ENCODE peak calls at places on chromosome 17, in four cellular contexts. G, H, Z and M are unnamed samples.

GRCh38 chr17:57589151-57590034 is 155.7 kb downstream of the CCDC182 start:
- DNase-seq in G (no peak), H (no peak), Z (no peak), M (no peak)

GRCh38 chr17:40310882-40311391 is 2.0 kb downstream of the RARA start:
- DNase-seq in G (no peak), H (no peak), Z (no peak), M (no peak)

GRCh38 chr17:17708816-17709215 is 27.6 kb downstream of the RAI1 start:
- DNase-seq in G (no peak), H (no peak), Z (no peak), M (no peak)

GRCh38 chr17:1455291-1455747 is 713 bp downstream of the CRK start:
- DNase-seq in G (peak; percentile 58), H (no peak), Z (peak; percentile 62), M (peak; percentile 65)

GRCh38 chr17:55962931-55963378 is 190.3 kb upstream of the ANKFN1 start:
- DNase-seq in G (no peak), H (no peak), Z (no peak), M (no peak)

GRCh38 chr17:77144227-77144626 is 3.5 kb downstream of the SEC14L1 start:
- DNase-seq in G (no peak), H (no peak), Z (no peak), M (no peak)

GRCh38 chr17:82769041-82769440 is 17.2 kb downstream of the TBCD start:
- DNase-seq in G (no peak), H (no peak), Z (no peak), M (no peak)

GRCh38 chr17:29740017-29740416 is 117.3 kb upstream of the CORO6 start:
- DNase-seq in G (no peak), H (no peak), Z (peak; percentile 90), M (no peak)

GRCh38 chr17:74276051-74276476 is 2.0 kb downstream of the DNAI2 start:
- DNase-seq in G (no peak), H (no peak), Z (no peak), M (no peak)

GRCh38 chr17:61285483-61286320 is 113.9 kb upstream of the TBX2 start:
- DNase-seq in G (no peak), H (no peak), Z (no peak), M (peak; percentile 19)

DNA sequence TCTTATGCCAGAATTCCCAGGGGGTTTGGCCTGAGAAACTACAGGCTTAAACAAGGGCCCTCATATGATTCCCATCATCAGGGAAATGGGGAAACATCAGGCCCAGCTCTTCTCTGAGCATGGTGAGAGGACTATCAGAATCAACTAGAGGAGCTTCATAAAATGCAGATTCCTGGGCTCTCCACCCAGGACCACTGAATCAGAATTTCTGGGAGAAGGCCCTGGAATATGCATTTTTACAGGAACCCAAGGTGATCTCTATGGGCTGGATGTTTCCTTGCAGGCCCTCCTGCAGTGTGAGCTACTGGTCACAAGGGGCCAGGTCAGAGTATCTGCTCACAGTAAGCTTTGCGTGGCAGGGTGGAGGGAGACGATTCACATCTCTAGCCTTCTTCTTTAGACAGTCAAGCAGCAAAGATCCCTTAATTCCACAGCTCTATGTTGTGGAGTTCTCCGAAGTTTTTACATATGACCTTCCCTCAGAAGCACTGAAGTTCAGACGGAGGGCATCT is 38.8 kb upstream of the HOXB13 start:
- DNase-seq in G (no peak), H (no peak), Z (no peak), M (no peak)
- TF ChIP-seq CBFB in G (no peak), H (no peak), Z (no peak), M (no peak)

GRCh38 chr17:10614536-10615155 is 42.5 kb downstream of the MYH3 start:
- DNase-seq in G (peak; percentile 41), H (no peak), Z (peak; percentile 45), M (peak; percentile 84)
- TF ChIP-seq CBFB in G (no peak), H (no peak), Z (no peak), M (no peak)

GRCh38 chr17:80779336-80779735 is 212.3 kb upstream of the CHMP6 start:
- DNase-seq in G (no peak), H (no peak), Z (no peak), M (no peak)
- TF ChIP-seq CBFB in G (no peak), H (no peak), Z (no peak), M (no peak)

DNA sequence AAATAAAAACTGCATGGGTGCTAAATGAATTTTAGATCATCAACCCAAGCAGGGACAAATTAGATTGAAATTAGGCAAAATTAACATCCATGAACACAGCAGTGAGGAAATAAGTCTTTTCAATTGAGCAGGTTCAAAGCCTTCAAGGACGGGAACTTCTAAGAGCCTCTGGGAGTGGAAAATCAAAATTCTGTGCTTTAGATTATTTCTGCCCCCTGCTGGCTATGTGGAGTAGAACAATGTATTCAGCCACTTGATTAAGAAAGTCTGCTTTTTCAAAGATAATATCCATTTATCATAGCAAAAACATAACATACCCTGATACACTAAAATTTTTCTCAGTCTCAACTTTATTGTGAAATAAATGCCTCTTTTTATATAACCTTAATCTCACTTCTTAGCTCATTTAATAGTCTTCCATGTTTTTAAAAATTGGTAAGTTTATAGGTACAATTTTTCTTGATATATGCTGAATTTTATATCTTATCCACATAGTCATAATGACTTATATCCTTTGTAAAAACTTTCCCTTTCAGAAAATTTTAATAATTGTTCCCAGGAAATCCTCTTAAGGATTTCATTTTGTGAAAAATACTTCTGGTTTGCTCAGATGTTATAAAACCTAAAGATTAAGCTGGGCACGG is 28.1 kb upstream of the NOL11 start:
- DNase-seq in G (peak; percentile 61), H (peak; percentile 37), Z (peak; percentile 58), M (no peak)
- TF ChIP-seq CBFB in G (no peak), H (no peak), Z (no peak), M (no peak)

GRCh38 chr17:7971651-7972050 is 30.8 kb upstream of the GUCY2D start:
- DNase-seq in G (no peak), H (no peak), Z (no peak), M (no peak)
- TF ChIP-seq CBFB in G (no peak), H (no peak), Z (no peak), M (no peak)

GRCh38 chr17:50182783-50183438 is 17.1 kb downstream of the SGCA start:
- DNase-seq in G (no peak), H (no peak), Z (no peak), M (no peak)

GRCh38 chr17:50181601-50182345 is 16.0 kb downstream of the SGCA start:
- DNase-seq in G (no peak), H (no peak), Z (peak; percentile 49), M (no peak)

GRCh38 chr17:50184611-50185398 is 16.6 kb downstream of the COL1A1 start:
- DNase-seq in G (no peak), H (no peak), Z (no peak), M (no peak)

GRCh38 chr17:50184057-50184456 is 17.4 kb downstream of the COL1A1 start:
- DNase-seq in G (no peak), H (no peak), Z (no peak), M (no peak)

GRCh38 chr17:50183439-50184001 is 17.7 kb downstream of the SGCA start:
- DNase-seq in G (no peak), H (no peak), Z (no peak), M (no peak)
- TF ChIP-seq CBFB in G (no peak), H (no peak), Z (no peak), M (no peak)

DNA sequence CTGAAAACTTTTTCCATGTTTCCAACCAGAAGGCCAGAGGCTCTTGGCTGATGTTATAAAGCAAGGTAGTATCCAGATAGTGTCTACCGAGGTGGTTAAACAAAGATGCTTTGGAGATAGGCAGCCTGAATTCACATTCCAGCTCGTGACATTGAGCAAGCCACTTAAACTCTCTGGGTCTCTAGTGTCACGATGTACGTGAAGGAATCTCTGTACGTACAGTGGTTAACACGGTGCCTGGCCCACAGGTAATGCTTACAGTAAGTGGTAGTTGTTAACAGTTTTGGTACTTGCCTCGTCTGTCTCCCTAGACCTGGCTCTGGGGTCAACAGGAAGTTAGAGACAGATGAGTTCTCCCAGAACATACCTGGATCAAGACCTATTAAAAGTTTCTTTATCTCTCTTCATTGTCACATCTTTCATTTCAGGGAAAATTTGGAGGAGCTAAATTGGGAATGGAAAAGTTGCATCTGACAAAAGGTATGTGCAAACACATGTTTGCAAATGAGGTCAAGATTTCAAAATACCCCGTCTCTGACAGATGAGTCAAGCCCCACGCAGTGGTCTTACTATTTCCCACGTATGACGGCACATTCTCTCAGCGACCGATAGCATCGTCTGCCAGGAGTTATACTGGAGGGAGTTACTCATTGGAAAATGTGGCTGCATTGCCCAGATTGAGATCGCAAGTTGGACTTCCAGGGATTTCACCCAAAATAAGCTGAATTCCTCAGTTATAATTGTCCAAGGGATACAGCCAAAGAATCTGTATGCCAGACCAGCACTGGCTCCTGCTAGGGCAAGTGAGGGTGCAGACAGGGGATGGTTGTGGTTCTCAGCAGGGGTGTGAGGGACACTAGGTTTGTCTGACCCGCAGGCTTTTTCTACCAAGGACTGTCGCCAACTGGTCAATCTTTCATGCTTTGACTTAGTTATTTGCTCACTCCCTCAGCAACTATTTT is 18.9 kb upstream of the MYH10 start:
- DNase-seq in G (no peak), H (no peak), Z (no peak), M (no peak)
- TF ChIP-seq CBFB in G (no peak), H (no peak), Z (no peak), M (no peak)

GRCh38 chr17:41618341-41619161 is 5.8 kb downstream of the KRT17 start:
- DNase-seq in G (no peak), H (no peak), Z (no peak), M (no peak)
- TF ChIP-seq CBFB in G (no peak), H (no peak), Z (no peak), M (no peak)

GRCh38 chr17:27218719-27219488 is 75.0 kb upstream of the WSB1 start:
- DNase-seq in G (no peak), H (peak; percentile 77), Z (no peak), M (no peak)

GRCh38 chr17:27218041-27218440 is 75.9 kb upstream of the WSB1 start:
- DNase-seq in G (no peak), H (no peak), Z (no peak), M (no peak)

GRCh38 chr17:27216836-27217235 is 77.1 kb upstream of the WSB1 start:
- DNase-seq in G (no peak), H (no peak), Z (no peak), M (no peak)

GRCh38 chr17:27222515-27222914 is 71.4 kb upstream of the WSB1 start:
- DNase-seq in G (no peak), H (no peak), Z (no peak), M (no peak)

DNA sequence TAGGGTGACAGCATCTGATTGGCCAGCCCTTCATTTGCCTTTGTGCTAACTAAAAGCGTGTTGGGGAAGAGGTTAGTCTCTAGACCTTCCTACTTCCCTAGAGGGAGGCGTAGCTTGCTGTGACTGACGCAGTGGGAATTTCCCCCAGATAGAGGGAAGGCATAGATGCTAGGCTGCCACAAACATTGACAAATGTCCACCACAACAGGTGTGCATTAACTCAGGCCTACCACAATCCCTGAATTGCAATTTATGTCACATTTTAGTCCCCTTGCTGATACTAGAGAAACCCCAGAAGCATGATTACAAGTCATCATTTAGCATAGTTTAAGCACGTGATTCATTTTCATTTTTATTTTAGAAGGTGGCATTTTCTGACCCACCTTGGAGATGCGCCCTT is 76.3 kb upstream of the WSB1 start:
- DNase-seq in G (no peak), H (peak; percentile 89), Z (no peak), M (no peak)
- TF ChIP-seq CBFB in G (no peak), H (peak; percentile 63), Z (no peak), M (no peak)